ENCODE peak calls at places on chromosomes 7 and 10, in seven cellular contexts. W is NCI-H2171; P is AG04450; M is activated naive CD4-positive, alpha-beta T cell; G is GM04504; B is brain microvascular endothelial cell; A is memory B cell. R is an unnamed sample.

GRCh38 chr7:55370001-55370400 is 4.9 kb downstream of the LANCL2 start:
- DNase-seq in P (no peak), B (peak), W (no peak), G (no peak), M (no peak), A (no peak), R (no peak)

GRCh38 chr10:104925232-104925851 is 284.3 kb downstream of the SORCS3 start:
- DNase-seq in P (no peak), B (no peak), W (no peak), M (no peak), G (peak), A (no peak), R (peak)

GRCh38 chr7:11841657-11842056 is 9.7 kb upstream of the THSD7A start:
- DNase-seq in B (no peak), M (no peak), A (no peak), W (no peak), P (no peak), G (no peak), R (no peak)

GRCh38 chr7:41758321-41758720 is 55.4 kb upstream of the INHBA start:
- DNase-seq in W (no peak), B (no peak), P (no peak), M (no peak), A (no peak), G (no peak), R (no peak)

GRCh38 chr10:99364125-99364524 is 35.0 kb downstream of the CNNM1 start:
- DNase-seq in W (no peak), A (no peak), G (peak), P (peak), M (no peak), B (no peak), R (no peak)

GRCh38 chr7:105487559-105488218 is 34.4 kb downstream of the PUS7 start:
- DNase-seq in M (no peak), A (peak), G (peak), W (no peak), P (peak), B (peak), R (no peak)

GRCh38 chr10:47183726-47184084 is 116.3 kb upstream of the GDF10 start:
- DNase-seq in A (no peak), M (no peak), B (peak), P (no peak), W (no peak), G (no peak), R (no peak)

GRCh38 chr7:112143151-112143550 is 63.0 kb downstream of the DOCK4 start:
- DNase-seq in M (no peak), A (no peak), B (no peak), P (peak), W (no peak), G (no peak), R (no peak)

GRCh38 chr7:143988986-143989745 is 11.0 kb upstream of the OR6B1 start:
- DNase-seq in G (peak), A (no peak), B (peak), M (no peak), W (no peak), P (no peak), R (peak)

GRCh38 chr7:129719980-129720732 is 108.6 kb downstream of the NRF1 start:
- DNase-seq in W (peak), G (no peak), B (no peak), M (no peak), A (no peak), P (no peak), R (no peak)

R was measured in testis.